ENCODE peak calls at places on chromosomes 13 and 19, in eight cellular contexts. Y is posterior cingulate gyrus; S is GM13976; Q is GM04504; J is MG63; T is psoas muscle; C is T-helper 17 cell; O is naive thymus-derived CD8-positive, alpha-beta T cell. K is an unnamed sample.

GRCh38 chr13:113742000-113742441 is 17.0 kb upstream of the TMEM255B start:
- DNase-seq in T (no peak), Q (no peak), J (peak; percentile 13), S (no peak), Y (no peak), O (no peak), C (no peak), K (no peak)

GRCh38 chr19:34253711-34254551 is 423 bp upstream of the GARRE1 start:
- DNase-seq in J (no peak), Q (peak; percentile 18), O (peak; percentile 76), T (peak; percentile 92), C (no peak), Y (peak; percentile 84), S (peak; percentile 93), K (no peak)

GRCh38 chr19:33399745-33400681 is 26.5 kb downstream of the CEBPG start:
- DNase-seq in S (no peak), Q (no peak), J (no peak), C (no peak), O (no peak), T (peak; percentile 42), Y (no peak), K (no peak)

GRCh38 chr19:7795555-7796161 is 32.6 kb downstream of the CLEC4M start:
- DNase-seq in C (no peak), O (no peak), T (no peak), Y (no peak), Q (no peak), J (no peak), S (no peak), K (no peak)

GRCh38 chr13:28043224-28043623 is 54.7 kb upstream of the URAD start:
- DNase-seq in Y (no peak), J (no peak), C (no peak), S (no peak), T (no peak), Q (no peak), O (no peak), K (no peak)

GRCh38 chr13:51331354-51331861 is 8.1 kb upstream of the SERPINE3 start:
- DNase-seq in Q (no peak), C (no peak), S (peak; percentile 53), T (no peak), O (no peak), Y (no peak), J (no peak), K (no peak)

GRCh38 chr19:12603714-12604113 is 6.9 kb downstream of the ZNF490 start:
- DNase-seq in S (peak; percentile 77), O (peak; percentile 25), T (no peak), C (no peak), Q (no peak), Y (no peak), J (peak; percentile 45), K (no peak)

GRCh38 chr13:58680115-58680514 is 1048.6 kb downstream of the PCDH17 start:
- DNase-seq in O (no peak), C (no peak), Q (no peak), Y (no peak), T (no peak), J (no peak), S (no peak), K (no peak)

GRCh38 chr13:33194820-33195692 is 90.5 kb downstream of the STARD13 start:
- DNase-seq in Q (peak; percentile 80), S (peak; percentile 69), C (no peak), Y (no peak), T (no peak), J (peak; percentile 39), O (no peak), K (peak; percentile 87)

GRCh38 chr19:48686103-48686502 is 9.7 kb upstream of the FUT2 start:
- DNase-seq in S (no peak), O (no peak), J (no peak), T (no peak), C (no peak), Y (no peak), Q (no peak), K (no peak)

GRCh38 chr13:41458939-41459753 is 1.8 kb downstream of the RGCC start:
- DNase-seq in S (peak; percentile 67), Q (peak; percentile 19), O (no peak), T (no peak), J (no peak), C (peak; percentile 47), Y (peak; percentile 47), K (no peak)

GRCh38 chr13:39417131-39417530 is 185.9 kb downstream of the LHFPL6 start:
- DNase-seq in C (no peak), S (no peak), O (no peak), Q (no peak), T (no peak), Y (no peak), J (no peak), K (no peak)

GRCh38 chr19:41249707-41250423 is 14.3 kb upstream of the HNRNPUL1 start:
- DNase-seq in C (no peak), T (no peak), S (no peak), Y (no peak), J (no peak), O (no peak), Q (no peak), K (no peak)

GRCh38 chr13:76795701-76796695 is 90.2 kb downstream of the KCTD12 start:
- DNase-seq in Q (no peak), C (no peak), T (no peak), O (no peak), S (no peak), J (no peak), Y (no peak), K (no peak)

GRCh38 chr19:49061000-49061399 is 3.5 kb upstream of the CGB7 start:
- DNase-seq in Q (no peak), T (no peak), Y (no peak), C (no peak), O (no peak), S (no peak), J (no peak), K (no peak)

GRCh38 chr19:45517238-45517637 is 10.0 kb downstream of the VASP start:
- DNase-seq in S (no peak), T (peak; percentile 3), Y (no peak), O (no peak), C (no peak), Q (no peak), J (no peak), K (no peak)

GRCh38 chr13:21152251-21152899 is 24.0 kb downstream of the SKA3 start:
- DNase-seq in Y (no peak), O (no peak), J (no peak), Q (no peak), C (no peak), T (no peak), S (no peak), K (no peak)

GRCh38 chr19:55602104-55603001 is 2.3 kb downstream of the ZNF524 start:
- DNase-seq in T (peak; percentile 63), Y (no peak), O (no peak), J (no peak), Q (no peak), S (no peak), C (no peak), K (no peak)

GRCh38 chr19:13827656-13828055 is 32.4 kb downstream of the ZSWIM4 start:
- DNase-seq in S (no peak), O (no peak), C (no peak), Q (no peak), Y (no peak), J (no peak), T (no peak), K (no peak)

GRCh38 chr19:13846533-13847032 is 30.4 kb upstream of the NANOS3 start:
- DNase-seq in O (peak; percentile 97), T (peak; percentile 90), S (peak; percentile 94), Y (no peak), C (peak; percentile 93), J (peak; percentile 89), Q (peak; percentile 85), K (no peak)

GRCh38 chr13:113365551-113365971 is 1.6 kb upstream of the GRTP1 start:
- DNase-seq in J (no peak), Q (no peak), Y (no peak), S (no peak), T (no peak), O (no peak), C (no peak), K (no peak)